ENCODE peak calls at places on chromosomes 7 and 10, in nine cellular contexts. D is astrocyte, E is colonic mucosa, S is AG04450, X is Panc1, Y is A549, L is mammary epithelial cell, F is hepatocyte, J is brain microvascular endothelial cell. K is an unnamed sample.

GRCh38 chr10:132623996-132624846 is 86.6 kb downstream of the INPP5A start:
- DNase-seq in D (no peak), E (no peak), S (no peak), X (no peak), Y (no peak), L (no peak), F (no peak), J (no peak), K (no peak)

GRCh38 chr7:149285581-149285975 is 23.6 kb downstream of the ZNF783 start:
- DNase-seq in D (peak), E (peak), S (no peak), X (no peak), Y (peak), L (no peak), F (no peak), J (peak), K (no peak)

GRCh38 chr7:151233111-151233701 is 923 bp downstream of the CHPF2 start:
- DNase-seq in D (peak), E (no peak), S (peak), X (no peak), Y (peak), L (peak), F (peak), J (peak), K (peak)

GRCh38 chr10:114874827-114875541 is 53.4 kb downstream of the FHIP2A start:
- DNase-seq in D (peak), E (no peak), S (no peak), X (no peak), Y (no peak), L (no peak), F (peak), J (peak), K (no peak)

GRCh38 chr7:6271694-6272371 is 591 bp downstream of the CYTH3 start:
- DNase-seq in D (no peak), E (peak), S (no peak), X (no peak), Y (no peak), L (no peak), F (peak), J (no peak), K (peak)

GRCh38 chr7:151351027-151351426 is 9.4 kb downstream of the NUB1 start:
- DNase-seq in D (no peak), E (peak), S (no peak), X (no peak), Y (peak), L (no peak), F (no peak), J (no peak), K (no peak)

GRCh38 chr7:137760111-137760510 is 86.7 kb downstream of the DGKI start:
- DNase-seq in D (peak), E (no peak), S (no peak), X (no peak), Y (no peak), L (no peak), F (peak), J (no peak), K (no peak)

GRCh38 chr10:99292159-99292558 is 37.0 kb upstream of the CNNM1 start:
- DNase-seq in D (peak), E (no peak), S (no peak), X (no peak), Y (peak), L (peak), F (peak), J (no peak), K (no peak)

GRCh38 chr10:17147884-17148494 is 18.4 kb upstream of the CUBN start:
- DNase-seq in D (no peak), E (peak), S (no peak), X (no peak), Y (no peak), L (no peak), F (peak), J (peak), K (no peak)

GRCh38 chr7:70719120-70719519 is 412.8 kb upstream of the GALNT17 start:
- DNase-seq in D (no peak), E (no peak), S (no peak), X (no peak), Y (no peak), L (no peak), F (no peak), J (no peak), K (no peak)

GRCh38 chr10:46560381-46560780 is 3.9 kb upstream of the GPRIN2 start:
- DNase-seq in D (no peak), E (no peak), S (no peak), X (no peak), Y (no peak), L (no peak), F (no peak), J (no peak), K (peak)

GRCh38 chr10:13162013-13162364 is 631 bp downstream of the MCM10 start:
- DNase-seq in D (no peak), E (no peak), S (no peak), X (no peak), Y (no peak), L (no peak), F (no peak), J (no peak), K (no peak)

GRCh38 chr10:15168296-15168780 is at the start of gene NMT2:
- DNase-seq in D (peak), E (peak), S (no peak), X (no peak), Y (no peak), L (peak), F (no peak), J (no peak), K (peak)
- TF ChIP-seq CTCF in D (no peak), E (no peak), S (peak), X (peak), Y (peak), L (no peak), F (peak), J (peak), K (peak)

GRCh38 chr7:98879989-98880337 is 1.6 kb downstream of the TRRAP start:
- DNase-seq in D (no peak), E (no peak), S (no peak), X (no peak), Y (no peak), L (no peak), F (no peak), J (no peak), K (no peak)

GRCh38 chr7:98877692-98878364 is 504 bp upstream of the TRRAP start:
- DNase-seq in D (no peak), E (no peak), S (no peak), X (no peak), Y (no peak), L (no peak), F (no peak), J (no peak), K (no peak)

GRCh38 chr7:98877146-98877545 is 1.2 kb upstream of the TRRAP start:
- DNase-seq in D (no peak), E (no peak), S (no peak), X (no peak), Y (no peak), L (no peak), F (no peak), J (no peak), K (no peak)

GRCh38 chr7:98879198-98879988 is 1.1 kb downstream of the TRRAP start:
- DNase-seq in D (no peak), E (peak), S (no peak), X (no peak), Y (peak), L (peak), F (peak), J (no peak), K (no peak)

GRCh38 chr7:98878365-98879197 is at the start of gene TRRAP:
- DNase-seq in D (peak), E (peak), S (no peak), X (no peak), Y (peak), L (peak), F (peak), J (peak), K (peak)
- H3K27ac ChIP-seq in D (peak), E (peak), S (peak), X (peak), Y (peak), L (peak), F (peak), J (peak), K (peak)

DNA sequence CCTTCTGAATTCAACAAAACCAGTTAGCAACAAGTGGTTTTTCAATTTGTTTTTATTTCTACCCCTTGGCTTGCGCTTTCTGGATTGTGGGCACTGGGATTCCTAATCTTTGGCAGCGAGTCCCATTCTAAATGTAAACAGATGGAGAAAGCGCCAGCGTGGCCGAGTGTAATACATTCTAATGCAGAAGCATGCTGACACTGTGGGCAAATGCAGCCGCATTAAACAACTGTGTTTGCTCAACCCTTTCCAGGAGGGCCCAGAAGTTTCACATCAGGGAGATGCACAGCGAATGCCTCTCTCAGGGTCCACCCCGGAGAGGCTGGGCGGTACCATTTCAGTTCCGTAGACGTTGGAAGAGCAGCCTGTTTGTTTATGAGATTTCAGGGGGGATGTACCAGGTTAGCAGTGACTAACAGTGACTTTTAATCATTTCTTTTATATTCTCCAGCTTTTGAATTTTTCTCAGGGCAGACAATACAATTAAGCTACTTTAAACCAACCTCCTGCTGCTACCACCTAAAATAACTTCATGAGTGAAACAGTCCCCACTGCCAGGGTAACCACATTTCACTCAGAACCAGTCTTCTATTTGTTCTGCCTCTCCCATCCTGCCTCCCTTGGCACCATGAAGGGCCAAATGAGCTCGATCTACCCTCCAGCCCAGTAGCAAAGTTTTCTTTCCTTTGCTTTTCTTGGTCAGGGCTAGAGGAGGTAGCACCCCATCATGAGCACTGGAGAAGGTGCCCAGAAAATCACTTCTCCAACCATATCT is 164.2 kb upstream of the ITGB1 start:
- DNase-seq in D (peak), E (no peak), S (peak), X (no peak), Y (peak), L (no peak), F (peak), J (peak), K (no peak)
- H3K4me3 ChIP-seq in D (peak), E (no peak), S (peak), X (peak), Y (no peak), L (no peak), F (no peak), J (no peak), K (peak)

GRCh38 chr7:30428586-30429530 is 49.7 kb downstream of the NOD1 start:
- DNase-seq in D (no peak), E (peak), S (no peak), X (no peak), Y (no peak), L (no peak), F (no peak), J (no peak), K (no peak)

GRCh38 chr7:30430300-30430699 is 48.3 kb downstream of the NOD1 start:
- DNase-seq in D (no peak), E (peak), S (no peak), X (no peak), Y (peak), L (no peak), F (no peak), J (no peak), K (no peak)

GRCh38 chr7:30433082-30433481 is 45.5 kb downstream of the NOD1 start:
- DNase-seq in D (peak), E (peak), S (peak), X (no peak), Y (no peak), L (no peak), F (peak), J (peak), K (peak)

GRCh38 chr7:30433506-30433905 is 45.1 kb downstream of the NOD1 start:
- DNase-seq in D (no peak), E (no peak), S (no peak), X (no peak), Y (no peak), L (no peak), F (no peak), J (no peak), K (no peak)

GRCh38 chr7:30430777-30431176 is 47.8 kb downstream of the NOD1 start:
- DNase-seq in D (no peak), E (no peak), S (no peak), X (no peak), Y (no peak), L (no peak), F (no peak), J (no peak), K (no peak)
- TF ChIP-seq CTCF in D (no peak), E (no peak), S (no peak), X (no peak), Y (no peak), L (no peak), F (no peak), J (no peak), K (no peak)